ENCODE peak calls at places on chromosome X, in six cellular contexts. One of them, this sample, is unnamed.
A peak's percentile ranks its signal among the peaks of the same experiment; 100 is the strongest.

GRCh38 chrX:155221351-155221750 is 5.1 kb downstream of the VBP1 start:
- DNase-seq in GM12892: no peak
- DNase-seq in Caco-2: no peak
- DNase-seq in GM23248: no peak
- DNase-seq in NCI-H1105: no peak
- DNase-seq in activated CD4-positive, alpha-beta T cell treated with anti-CD3 and anti-CD28 coated beads, Interleukin-2, amount 10 ng/mL, durations not matched to agents 7 days and 5 days: no peak
- DNase-seq in this sample: no peak

GRCh38 chrX:148380614-148381561 is 119.5 kb upstream of the AFF2 start:
- DNase-seq in Caco-2: no peak
- DNase-seq in NCI-H1105: no peak
- DNase-seq in GM12892: no peak
- DNase-seq in activated CD4-positive, alpha-beta T cell treated with anti-CD3 and anti-CD28 coated beads, Interleukin-2, amount 10 ng/mL, durations not matched to agents 7 days and 5 days: peak; percentile 47
- DNase-seq in GM23248: peak; percentile 36
- DNase-seq in this sample: peak; percentile 64

GRCh38 chrX:143623657-143624056 is 12.2 kb downstream of the SLITRK4 start:
- DNase-seq in GM23248: no peak
- DNase-seq in activated CD4-positive, alpha-beta T cell treated with anti-CD3 and anti-CD28 coated beads, Interleukin-2, amount 10 ng/mL, durations not matched to agents 7 days and 5 days: no peak
- DNase-seq in NCI-H1105: no peak
- DNase-seq in Caco-2: no peak
- DNase-seq in GM12892: no peak
- DNase-seq in this sample: no peak

GRCh38 chrX:5646818-5647217 is 581.8 kb downstream of the NLGN4X start:
- DNase-seq in GM23248: no peak
- DNase-seq in Caco-2: no peak
- DNase-seq in GM12892: peak; percentile 12
- DNase-seq in activated CD4-positive, alpha-beta T cell treated with anti-CD3 and anti-CD28 coated beads, Interleukin-2, amount 10 ng/mL, durations not matched to agents 7 days and 5 days: no peak
- DNase-seq in NCI-H1105: no peak
- DNase-seq in this sample: peak; percentile 80

GRCh38 chrX:13741695-13742094 is 7.1 kb downstream of the OFD1 start:
- DNase-seq in activated CD4-positive, alpha-beta T cell treated with anti-CD3 and anti-CD28 coated beads, Interleukin-2, amount 10 ng/mL, durations not matched to agents 7 days and 5 days: no peak
- DNase-seq in GM12892: no peak
- DNase-seq in GM23248: no peak
- DNase-seq in NCI-H1105: no peak
- DNase-seq in Caco-2: no peak
- DNase-seq in this sample: no peak

GRCh38 chrX:152138388-152138784 is at the start of gene MAGEA10:
- DNase-seq in NCI-H1105: no peak
- DNase-seq in GM23248: no peak
- DNase-seq in GM12892: no peak
- DNase-seq in Caco-2: no peak
- DNase-seq in activated CD4-positive, alpha-beta T cell treated with anti-CD3 and anti-CD28 coated beads, Interleukin-2, amount 10 ng/mL, durations not matched to agents 7 days and 5 days: no peak
- DNase-seq in this sample: no peak

GRCh38 chrX:51641421-51642021 is 22.8 kb upstream of the CENPVL3 start:
- DNase-seq in GM23248: peak; percentile 60
- DNase-seq in Caco-2: peak; percentile 26
- DNase-seq in activated CD4-positive, alpha-beta T cell treated with anti-CD3 and anti-CD28 coated beads, Interleukin-2, amount 10 ng/mL, durations not matched to agents 7 days and 5 days: peak; percentile 21
- DNase-seq in NCI-H1105: peak; percentile 3
- DNase-seq in GM12892: no peak
- DNase-seq in this sample: peak; percentile 13

GRCh38 chrX:136453771-136454170 is 34.0 kb upstream of the BRS3 start:
- DNase-seq in activated CD4-positive, alpha-beta T cell treated with anti-CD3 and anti-CD28 coated beads, Interleukin-2, amount 10 ng/mL, durations not matched to agents 7 days and 5 days: no peak
- DNase-seq in GM12892: no peak
- DNase-seq in Caco-2: no peak
- DNase-seq in GM23248: no peak
- DNase-seq in NCI-H1105: no peak
- DNase-seq in this sample: no peak

GRCh38 chrX:124401696-124402095 is 55.3 kb downstream of the SH2D1A start:
- DNase-seq in NCI-H1105: no peak
- DNase-seq in activated CD4-positive, alpha-beta T cell treated with anti-CD3 and anti-CD28 coated beads, Interleukin-2, amount 10 ng/mL, durations not matched to agents 7 days and 5 days: no peak
- DNase-seq in GM23248: no peak
- DNase-seq in Caco-2: no peak
- DNase-seq in GM12892: no peak
- DNase-seq in this sample: no peak

GRCh38 chrX:39201305-39201990 is 400.2 kb downstream of the MID1IP1 start:
- DNase-seq in GM12892: no peak
- DNase-seq in activated CD4-positive, alpha-beta T cell treated with anti-CD3 and anti-CD28 coated beads, Interleukin-2, amount 10 ng/mL, durations not matched to agents 7 days and 5 days: peak; percentile 9
- DNase-seq in Caco-2: no peak
- DNase-seq in NCI-H1105: no peak
- DNase-seq in GM23248: peak; percentile 15
- DNase-seq in this sample: peak; percentile 13

GRCh38 chrX:10900585-10901289 is 210.4 kb upstream of the HCCS start:
- DNase-seq in GM23248: peak; percentile 51
- DNase-seq in GM12892: no peak
- DNase-seq in Caco-2: peak; percentile 40
- DNase-seq in NCI-H1105: no peak
- DNase-seq in activated CD4-positive, alpha-beta T cell treated with anti-CD3 and anti-CD28 coated beads, Interleukin-2, amount 10 ng/mL, durations not matched to agents 7 days and 5 days: no peak
- DNase-seq in this sample: no peak

GRCh38 chrX:35289952-35290351 is 347.4 kb downstream of the FAM47B start:
- DNase-seq in activated CD4-positive, alpha-beta T cell treated with anti-CD3 and anti-CD28 coated beads, Interleukin-2, amount 10 ng/mL, durations not matched to agents 7 days and 5 days: no peak
- DNase-seq in Caco-2: no peak
- DNase-seq in NCI-H1105: no peak
- DNase-seq in GM12892: no peak
- DNase-seq in GM23248: no peak
- DNase-seq in this sample: peak; percentile 7

GRCh38 chrX:4925911-4926310 is 1212.5 kb upstream of the PRKX start:
- DNase-seq in GM23248: no peak
- DNase-seq in GM12892: no peak
- DNase-seq in Caco-2: no peak
- DNase-seq in NCI-H1105: no peak
- DNase-seq in activated CD4-positive, alpha-beta T cell treated with anti-CD3 and anti-CD28 coated beads, Interleukin-2, amount 10 ng/mL, durations not matched to agents 7 days and 5 days: no peak
- DNase-seq in this sample: no peak

GRCh38 chrX:68936608-68937007 is 107.8 kb downstream of the EFNB1 start:
- DNase-seq in NCI-H1105: no peak
- DNase-seq in activated CD4-positive, alpha-beta T cell treated with anti-CD3 and anti-CD28 coated beads, Interleukin-2, amount 10 ng/mL, durations not matched to agents 7 days and 5 days: no peak
- DNase-seq in GM23248: peak; percentile 92
- DNase-seq in GM12892: no peak
- DNase-seq in Caco-2: no peak
- DNase-seq in this sample: no peak

GRCh38 chrX:56803849-56804681 is 75.0 kb downstream of the NBDY start:
- DNase-seq in GM12892: no peak
- DNase-seq in GM23248: peak; percentile 56
- DNase-seq in NCI-H1105: no peak
- DNase-seq in Caco-2: no peak
- DNase-seq in activated CD4-positive, alpha-beta T cell treated with anti-CD3 and anti-CD28 coated beads, Interleukin-2, amount 10 ng/mL, durations not matched to agents 7 days and 5 days: no peak
- DNase-seq in this sample: no peak

GRCh38 chrX:147875866-147876596 is 35.7 kb upstream of the FMR1 start:
- DNase-seq in activated CD4-positive, alpha-beta T cell treated with anti-CD3 and anti-CD28 coated beads, Interleukin-2, amount 10 ng/mL, durations not matched to agents 7 days and 5 days: no peak
- DNase-seq in NCI-H1105: no peak
- DNase-seq in Caco-2: no peak
- DNase-seq in GM12892: no peak
- DNase-seq in GM23248: no peak
- DNase-seq in this sample: peak; percentile 90

GRCh38 chrX:70044541-70045245 is 5.0 kb downstream of the AWAT2 start:
- DNase-seq in activated CD4-positive, alpha-beta T cell treated with anti-CD3 and anti-CD28 coated beads, Interleukin-2, amount 10 ng/mL, durations not matched to agents 7 days and 5 days: no peak
- DNase-seq in GM12892: no peak
- DNase-seq in Caco-2: no peak
- DNase-seq in GM23248: peak; percentile 45
- DNase-seq in NCI-H1105: no peak
- DNase-seq in this sample: no peak

GRCh38 chrX:16278927-16279326 is 111.6 kb downstream of the MAGEB17 start:
- DNase-seq in GM12892: no peak
- DNase-seq in activated CD4-positive, alpha-beta T cell treated with anti-CD3 and anti-CD28 coated beads, Interleukin-2, amount 10 ng/mL, durations not matched to agents 7 days and 5 days: no peak
- DNase-seq in NCI-H1105: no peak
- DNase-seq in Caco-2: no peak
- DNase-seq in GM23248: no peak
- DNase-seq in this sample: no peak

GRCh38 chrX:11665144-11666040 is at the start of gene ARHGAP6:
- DNase-seq in GM23248: peak; percentile 57
- DNase-seq in NCI-H1105: peak; percentile 14
- DNase-seq in Caco-2: no peak
- DNase-seq in activated CD4-positive, alpha-beta T cell treated with anti-CD3 and anti-CD28 coated beads, Interleukin-2, amount 10 ng/mL, durations not matched to agents 7 days and 5 days: no peak
- DNase-seq in GM12892: peak; percentile 22
- DNase-seq in this sample: no peak

GRCh38 chrX:151977923-151978322 is 3.4 kb upstream of the GABRE start:
- DNase-seq in Caco-2: no peak
- DNase-seq in NCI-H1105: no peak
- DNase-seq in GM23248: no peak
- DNase-seq in activated CD4-positive, alpha-beta T cell treated with anti-CD3 and anti-CD28 coated beads, Interleukin-2, amount 10 ng/mL, durations not matched to agents 7 days and 5 days: no peak
- DNase-seq in GM12892: no peak
- DNase-seq in this sample: no peak

GRCh38 chrX:39848900-39849299 is 248.9 kb downstream of the BCOR start:
- DNase-seq in NCI-H1105: no peak
- DNase-seq in GM23248: peak; percentile 81
- DNase-seq in GM12892: no peak
- DNase-seq in activated CD4-positive, alpha-beta T cell treated with anti-CD3 and anti-CD28 coated beads, Interleukin-2, amount 10 ng/mL, durations not matched to agents 7 days and 5 days: no peak
- DNase-seq in Caco-2: no peak
- DNase-seq in this sample: no peak

GRCh38 chrX:154735695-154736393 is 15.0 kb downstream of the GAB3 start:
- DNase-seq in GM12892: no peak
- DNase-seq in NCI-H1105: no peak
- DNase-seq in GM23248: peak; percentile 77
- DNase-seq in activated CD4-positive, alpha-beta T cell treated with anti-CD3 and anti-CD28 coated beads, Interleukin-2, amount 10 ng/mL, durations not matched to agents 7 days and 5 days: no peak
- DNase-seq in Caco-2: no peak
- DNase-seq in this sample: no peak